ENCODE peak calls at places on chromosomes 11 and 22, in four cellular contexts. M is iPS-NIHi11, J is posterior vena cava, X is NCI-H1105. R is an unnamed sample.

GRCh38 chr22:47034905-47035419 is 272.5 kb downstream of the TBC1D22A start:
- DNase-seq in M (no peak), J (peak), X (no peak), R (no peak)

GRCh38 chr11:601573-602245 is 14.0 kb downstream of the IRF7 start:
- DNase-seq in M (no peak), J (no peak), X (no peak), R (no peak)

GRCh38 chr22:21681566-21682370 is 16.0 kb downstream of the PPIL2 start:
- DNase-seq in M (no peak), J (no peak), X (no peak), R (no peak)

GRCh38 chr11:12677131-12677530 is 2.9 kb downstream of the TEAD1 start:
- DNase-seq in M (no peak), J (no peak), X (peak), R (no peak)

GRCh38 chr11:93662177-93662575 is 694 bp downstream of the CEP295 start:
- DNase-seq in M (no peak), J (no peak), X (no peak), R (no peak)

GRCh38 chr11:79906189-79906588 is 465.4 kb upstream of the TENM4 start:
- DNase-seq in M (no peak), J (no peak), X (no peak), R (no peak)

GRCh38 chr11:116661056-116661455 is 111.7 kb downstream of the BUD13 start:
- DNase-seq in M (no peak), J (no peak), X (no peak), R (no peak)

GRCh38 chr22:50728523-50728931 is 9.5 kb upstream of the ACR start:
- DNase-seq in M (no peak), J (peak), X (no peak), R (no peak)

GRCh38 chr22:41288245-41288946 is 2.4 kb upstream of the RANGAP1 start:
- DNase-seq in M (no peak), J (no peak), X (no peak), R (no peak)

GRCh38 chr11:11366793-11367192 is 13.7 kb upstream of the CSNK2A3 start:
- DNase-seq in M (no peak), J (no peak), X (no peak), R (no peak)

GRCh38 chr11:12066799-12067508 is 43.4 kb upstream of the MICAL2 start:
- DNase-seq in M (no peak), J (no peak), X (no peak), R (no peak)

GRCh38 chr22:44360686-44361381 is 48.1 kb upstream of the SHISAL1 start:
- DNase-seq in M (peak), J (peak), X (no peak), R (no peak)

GRCh38 chr11:86101941-86102407 is 33.1 kb upstream of the PICALM start:
- DNase-seq in M (no peak), J (no peak), X (peak), R (no peak)

GRCh38 chr11:66017354-66017753 is 5.5 kb downstream of the CST6 start:
- DNase-seq in M (no peak), J (no peak), X (no peak), R (no peak)

GRCh38 chr22:36769541-36769940 is 6.4 kb downstream of the IFT27 start:
- DNase-seq in M (no peak), J (no peak), X (no peak), R (no peak)

GRCh38 chr11:115985896-115986295 is 481.7 kb upstream of the CADM1 start:
- DNase-seq in M (no peak), J (no peak), X (no peak), R (no peak)

GRCh38 chr11:66546966-66547661 is 411 bp downstream of the ACTN3 start:
- DNase-seq in M (no peak), J (no peak), X (no peak), R (no peak)

R was measured in D721Med.